ENCODE peak calls at places on chromosomes 11 and 22, in ten cellular contexts. H is NCI-H1417; N is activated gamma-delta T cell treated with anti-CD3 and anti-CD28 coated beads, Interleukin-2, amount 50 U/mL, for 16 hours; A is germinal center; I is fibroblast of gingiva; L is progenitor cell of endocrine pancreas; C is kidney tubule cell; E is HEK293T; S is activated T-helper 1 cell treated with anti-CD3 and anti-CD28 coated beads, Interleukin-12 subunit alpha, Interleukin-12 subunit beta, Interleukin-2, Interleukin-4 antibody, amounts not matched to agents 30 ng/mL and 10 ng/mL and 1 ng/mL, durations not matched to agents 14 hours and 24 hours and 36 hours; R is WTC11. J is an unnamed sample.

GRCh38 chr22:33519140-33519973 is 400.9 kb downstream of the LARGE1 start:
- DNase-seq in H (peak; percentile 26), C (peak; percentile 72), L (peak; percentile 18), A (peak; percentile 78), I (peak; percentile 33), E (peak; percentile 66), N (no peak), S (no peak), R (peak; percentile 30), J (peak; percentile 41)

GRCh38 chr22:48426466-48427380 is 1401.0 kb downstream of the BRD1 start:
- DNase-seq in H (no peak), N (no peak), C (no peak), L (no peak), A (no peak), S (no peak), R (no peak), I (no peak), E (no peak), J (no peak)

GRCh38 chr22:45818130-45819085 is 146.8 kb downstream of the ATXN10 start:
- DNase-seq in A (no peak), S (no peak), E (no peak), H (no peak), N (no peak), C (peak; percentile 56), L (no peak), I (no peak), R (no peak), J (no peak)

GRCh38 chr22:26385164-26385563 is 43.9 kb upstream of the ASPHD2 start:
- DNase-seq in L (no peak), R (no peak), I (no peak), N (no peak), A (no peak), S (no peak), H (peak; percentile 52), C (no peak), E (no peak), J (no peak)

GRCh38 chr11:32039149-32039548 is 51.7 kb upstream of the RCN1 start:
- DNase-seq in L (no peak), I (no peak), N (no peak), R (no peak), C (no peak), H (no peak), S (no peak), A (no peak), E (no peak), J (no peak)

GRCh38 chr11:2530855-2531200 is 86.0 kb downstream of the KCNQ1 start:
- DNase-seq in N (no peak), L (no peak), S (no peak), H (no peak), E (no peak), I (no peak), A (no peak), C (no peak), R (no peak), J (no peak)

GRCh38 chr11:704189-704798 is 1.7 kb upstream of the EPS8L2 start:
- DNase-seq in N (no peak), E (no peak), L (no peak), I (no peak), H (no peak), C (no peak), R (no peak), S (no peak), A (no peak), J (no peak)

GRCh38 chr22:50582562-50583293 is at the start of gene CHKB:
- DNase-seq in S (peak; percentile 100), I (peak; percentile 97), H (peak; percentile 94), E (peak; percentile 100), C (peak; percentile 99), N (peak; percentile 98), L (peak; percentile 98), R (peak; percentile 99), A (peak; percentile 99), J (peak; percentile 97)

GRCh38 chr22:32082331-32082730 is 39.3 kb downstream of the SLC5A1 start:
- DNase-seq in L (no peak), C (no peak), S (no peak), A (no peak), R (no peak), H (no peak), I (no peak), N (no peak), E (no peak), J (no peak)

GRCh38 chr11:44526438-44526837 is 39.0 kb upstream of the CD82 start:
- DNase-seq in A (no peak), S (no peak), R (no peak), N (no peak), H (no peak), C (no peak), I (no peak), L (no peak), E (no peak), J (no peak)

GRCh38 chr11:64297722-64298358 is 2.3 kb upstream of the CATSPERZ start:
- DNase-seq in H (no peak), S (no peak), C (peak; percentile 67), L (no peak), I (no peak), E (no peak), R (no peak), A (no peak), N (no peak), J (no peak)

GRCh38 chr11:3080733-3081385 is 23.6 kb upstream of the CARS1 start:
- DNase-seq in R (no peak), I (no peak), C (no peak), L (no peak), S (no peak), H (no peak), N (no peak), A (no peak), E (no peak), J (no peak)

GRCh38 chr11:96103102-96103501 is 179.2 kb upstream of the MTMR2 start:
- DNase-seq in N (no peak), A (no peak), S (no peak), R (no peak), L (no peak), I (no peak), E (no peak), H (no peak), C (peak; percentile 21), J (no peak)

GRCh38 chr11:96388891-96389603 is 665 bp downstream of the CCDC82 start:
- DNase-seq in S (no peak), H (no peak), R (peak; percentile 73), I (no peak), L (no peak), C (peak; percentile 61), A (no peak), E (peak; percentile 61), N (no peak), J (no peak)

GRCh38 chr22:48099671-48100070 is 1337.2 kb downstream of the TBC1D22A start:
- DNase-seq in E (no peak), H (no peak), R (no peak), A (no peak), L (no peak), S (no peak), C (no peak), I (no peak), N (no peak), J (no peak)

GRCh38 chr11:12090761-12091261 is 19.6 kb upstream of the MICAL2 start:
- DNase-seq in I (no peak), S (no peak), A (no peak), C (peak; percentile 96), H (no peak), E (no peak), L (no peak), R (no peak), N (no peak), J (peak; percentile 18)

GRCh38 chr11:93686812-93687211 is 25.3 kb downstream of the CEP295 start:
- DNase-seq in E (no peak), H (no peak), L (no peak), C (no peak), S (no peak), A (no peak), N (no peak), R (no peak), I (peak; percentile 64), J (no peak)

GRCh38 chr22:25062378-25063095 is 110.0 kb downstream of the KIAA1671 start:
- DNase-seq in R (no peak), E (no peak), H (no peak), N (peak; percentile 69), L (no peak), A (no peak), I (no peak), C (no peak), S (peak; percentile 52), J (no peak)

GRCh38 chr11:406796-407650 is 7.8 kb downstream of the SIGIRR start:
- DNase-seq in H (no peak), E (peak; percentile 98), S (peak; percentile 84), I (peak; percentile 65), R (peak; percentile 81), C (peak; percentile 84), L (no peak), N (peak; percentile 91), A (peak; percentile 91), J (peak; percentile 21)

GRCh38 chr22:30182833-30183232 is 63.7 kb downstream of the LIF start:
- DNase-seq in H (no peak), N (no peak), I (no peak), L (no peak), R (no peak), A (no peak), E (no peak), S (no peak), C (no peak), J (no peak)

GRCh38 chr11:75132080-75132479 is 18.8 kb upstream of the SLCO2B1 start:
- DNase-seq in L (no peak), I (no peak), C (no peak), N (no peak), A (no peak), S (no peak), H (no peak), R (no peak), E (no peak), J (no peak)

GRCh38 chr11:118398797-118399564 is 2.4 kb upstream of the ATP5MG start:
- DNase-seq in N (peak; percentile 24), R (no peak), L (no peak), H (no peak), C (peak; percentile 17), E (no peak), I (peak; percentile 11), S (peak; percentile 65), A (peak; percentile 34), J (peak; percentile 43)

GRCh38 chr11:365831-366230 is 3.5 kb upstream of the B4GALNT4 start:
- DNase-seq in N (no peak), R (no peak), E (no peak), C (no peak), I (no peak), H (no peak), L (no peak), A (no peak), S (no peak), J (no peak)

GRCh38 chr11:56932572-56933235 is 56.0 kb upstream of the OR5AK2 start:
- DNase-seq in A (no peak), E (no peak), N (no peak), L (no peak), R (no peak), S (no peak), H (no peak), C (peak; percentile 91), I (no peak), J (peak; percentile 86)

GRCh38 chr11:113577356-113578163 is 102.4 kb upstream of the DRD2 start:
- DNase-seq in E (no peak), S (no peak), I (no peak), A (no peak), N (no peak), H (peak; percentile 93), L (no peak), C (peak; percentile 63), R (no peak), J (peak; percentile 68)

GRCh38 chr11:57180141-57180561 is 1.6 kb upstream of the LRRC55 start:
- DNase-seq in H (peak; percentile 31), L (no peak), R (peak; percentile 55), A (no peak), E (no peak), S (no peak), I (no peak), C (no peak), N (no peak), J (no peak)

GRCh38 chr11:2214527-2215229 is 43.1 kb upstream of the TH start:
- DNase-seq in N (no peak), H (peak; percentile 53), A (no peak), C (no peak), S (no peak), E (no peak), I (no peak), L (no peak), R (no peak), J (peak; percentile 49)

GRCh38 chr11:36574486-36574885 is 6.7 kb downstream of the RAG1 start:
- DNase-seq in C (peak; percentile 90), E (no peak), L (no peak), I (no peak), A (no peak), S (no peak), H (no peak), R (no peak), N (no peak), J (no peak)

J was measured in DMS153.